ENCODE peak calls at places on chromosomes 2 and 18, in five cellular contexts. K is ureter, J is EH, B is spleen, A is AML-193. Q is an unnamed sample.

GRCh38 chr2:65666156-65666725 is 233.8 kb upstream of the SPRED2 start:
- DNase-seq in K (no peak), B (no peak), A (no peak), J (peak), Q (peak)

GRCh38 chr2:150767924-150768801 is 280.7 kb upstream of the RND3 start:
- DNase-seq in K (no peak), A (no peak), J (no peak), B (no peak), Q (no peak)

GRCh38 chr2:195520671-195521155 is 136.3 kb upstream of the SLC39A10 start:
- DNase-seq in B (no peak), A (no peak), J (peak), K (no peak), Q (no peak)

GRCh38 chr18:76686737-76687231 is 135.6 kb upstream of the ZNF236 start:
- DNase-seq in K (peak), B (no peak), A (peak), J (peak), Q (peak)

GRCh38 chr2:99028558-99028957 is 92.5 kb upstream of the CRACDL start:
- DNase-seq in K (no peak), A (no peak), B (no peak), J (no peak), Q (no peak)

GRCh38 chr2:12970861-12971260 is 254.1 kb downstream of the TRIB2 start:
- DNase-seq in A (no peak), B (no peak), J (peak), K (no peak), Q (no peak)

GRCh38 chr2:150939087-150939486 is 322.6 kb downstream of the RBM43 start:
- DNase-seq in J (no peak), A (no peak), K (no peak), B (no peak), Q (no peak)

GRCh38 chr2:159101755-159102489 is 133.5 kb downstream of the TANC1 start:
- DNase-seq in A (no peak), B (no peak), K (no peak), J (no peak), Q (no peak)

GRCh38 chr18:79772865-79773696 is 24.7 kb upstream of the KCNG2 start:
- DNase-seq in B (peak), K (no peak), J (no peak), A (no peak), Q (no peak)

GRCh38 chr2:95372845-95373244 is 29.7 kb upstream of the FAHD2A start:
- DNase-seq in J (no peak), B (peak), K (peak), A (no peak), Q (no peak)

GRCh38 chr18:79447703-79448367 is 52.1 kb downstream of the NFATC1 start:
- DNase-seq in K (no peak), A (no peak), B (no peak), J (peak), Q (no peak)

GRCh38 chr2:241554610-241555322 is 3.8 kb upstream of the BOK start:
- DNase-seq in J (no peak), B (no peak), K (no peak), A (no peak), Q (no peak)

GRCh38 chr2:201520201-201520600 is 68.7 kb downstream of the STRADB start:
- DNase-seq in A (no peak), B (no peak), K (no peak), J (peak), Q (no peak)

GRCh38 chr2:163213699-163214098 is 375.1 kb upstream of the KCNH7 start:
- DNase-seq in B (no peak), J (peak), K (no peak), A (no peak), Q (peak)

GRCh38 chr2:239927424-239927981 is 97.6 kb downstream of the NDUFA10 start:
- DNase-seq in K (peak), J (peak), B (peak), A (no peak), Q (peak)

GRCh38 chr18:23484783-23485182 is 18.5 kb upstream of the RMC1 start:
- DNase-seq in B (no peak), J (no peak), A (no peak), K (no peak), Q (no peak)

GRCh38 chr18:38256366-38256765 is 690.8 kb upstream of the CELF4 start:
- DNase-seq in K (no peak), A (no peak), J (no peak), B (no peak), Q (no peak)

Q was measured in OCI-M1.